ENCODE peak calls at places on chromosomes 3 and 15, in six cellular contexts. Q, E, J, F, B and P are unnamed samples.

GRCh38 chr15:29424118-29424517 is 154.5 kb upstream of the NSMCE3 start:
- DNase-seq in J (no peak), F (peak; percentile 34), E (peak; percentile 27), B (no peak), Q (no peak), P (peak; percentile 10)

GRCh38 chr3:51385621-51386091 is 565 bp downstream of the MANF start:
- DNase-seq in B (no peak), F (no peak), J (peak; percentile 33), E (no peak), Q (no peak), P (no peak)

GRCh38 chr3:42080452-42080872 is 10.7 kb upstream of the TRAK1 start:
- DNase-seq in F (no peak), E (peak; percentile 57), B (peak; percentile 38), J (no peak), Q (peak; percentile 83), P (peak; percentile 65)

GRCh38 chr3:141407043-141407442 is 38.7 kb downstream of the ZBTB38 start:
- DNase-seq in Q (no peak), F (no peak), J (no peak), B (no peak), E (peak; percentile 56), P (no peak)

GRCh38 chr15:45648521-45649200 is 13.8 kb downstream of the SQOR start:
- DNase-seq in F (no peak), E (peak; percentile 42), B (no peak), J (no peak), Q (peak; percentile 76), P (no peak)

GRCh38 chr15:63407612-63408011 is 26.0 kb upstream of the CA12 start:
- DNase-seq in J (peak; percentile 64), F (no peak), Q (no peak), E (no peak), B (no peak), P (no peak)

GRCh38 chr3:48034000-48034516 is 17.8 kb upstream of the MAP4 start:
- DNase-seq in B (no peak), Q (peak; percentile 59), E (no peak), F (no peak), J (peak; percentile 66), P (no peak)

GRCh38 chr15:96052572-96053038 is 277.9 kb upstream of the NR2F2 start:
- DNase-seq in J (no peak), E (no peak), B (no peak), Q (no peak), F (no peak), P (no peak)

GRCh38 chr3:177714945-177715344 is 517.7 kb upstream of the TBL1XR1 start:
- DNase-seq in F (no peak), E (no peak), Q (no peak), J (no peak), B (no peak), P (peak; percentile 53)

GRCh38 chr3:11310258-11310657 is 38.1 kb downstream of the ATG7 start:
- DNase-seq in F (no peak), J (no peak), Q (no peak), E (no peak), B (no peak), P (no peak)

GRCh38 chr3:72129384-72130094 is 344.6 kb upstream of the PROK2 start:
- DNase-seq in Q (no peak), B (no peak), J (peak; percentile 73), E (no peak), F (no peak), P (no peak)

GRCh38 chr3:185585523-185585861 is 603 bp upstream of the SENP2 start:
- DNase-seq in Q (peak; percentile 8), F (no peak), B (no peak), E (no peak), J (no peak), P (no peak)

GRCh38 chr3:149900322-149900721 is 70.4 kb downstream of the PFN2 start:
- DNase-seq in E (no peak), F (no peak), B (no peak), Q (no peak), J (no peak), P (no peak)

DNA sequence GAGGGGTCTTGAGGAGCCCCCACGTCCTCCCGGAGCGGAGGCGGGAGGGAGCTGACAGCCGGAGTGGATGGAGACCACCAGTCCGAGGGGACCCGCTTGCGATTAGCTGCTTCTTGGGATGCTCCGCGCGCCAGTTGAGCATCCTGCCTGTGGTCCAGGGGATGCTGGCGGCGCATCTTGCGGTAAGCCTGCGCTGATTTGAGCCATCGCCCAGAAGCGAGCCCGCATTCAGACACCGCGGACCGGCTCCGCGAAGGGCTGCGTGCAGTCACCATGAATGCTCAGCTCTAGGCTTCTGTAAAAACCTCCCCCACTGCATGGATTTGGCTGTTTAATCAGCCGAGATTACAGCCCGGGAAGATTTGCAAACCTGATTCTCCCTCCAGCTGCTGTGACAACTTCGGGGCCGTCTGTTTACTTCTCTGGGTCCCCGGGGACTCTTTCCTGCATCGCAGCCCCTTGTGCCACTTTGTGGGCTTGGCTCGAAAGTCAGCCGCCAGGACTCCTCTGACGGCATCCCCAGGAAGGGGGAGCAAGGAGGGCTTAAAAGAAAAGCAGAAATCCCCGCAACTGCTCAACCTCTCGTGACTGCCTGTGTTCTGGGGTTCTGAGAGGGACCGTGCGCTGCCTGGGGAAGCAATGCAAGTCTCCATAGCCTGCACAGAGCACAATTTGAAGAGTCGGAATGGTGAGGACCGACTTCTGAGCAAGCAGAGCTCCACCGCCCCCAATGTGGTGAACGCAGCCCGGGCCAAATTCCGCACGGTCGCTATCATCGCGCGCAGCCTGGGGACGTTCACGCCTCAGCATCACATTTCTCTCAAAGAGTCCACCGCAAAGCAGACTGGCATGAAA is 171.1 kb downstream of the KCNAB1 start:
- DNase-seq in B (no peak), Q (no peak), F (no peak), E (no peak), J (no peak), P (no peak)
- TF ChIP-seq MYC in B (no peak), Q (no peak), F (no peak), E (no peak), J (no peak), P (no peak)

DNA sequence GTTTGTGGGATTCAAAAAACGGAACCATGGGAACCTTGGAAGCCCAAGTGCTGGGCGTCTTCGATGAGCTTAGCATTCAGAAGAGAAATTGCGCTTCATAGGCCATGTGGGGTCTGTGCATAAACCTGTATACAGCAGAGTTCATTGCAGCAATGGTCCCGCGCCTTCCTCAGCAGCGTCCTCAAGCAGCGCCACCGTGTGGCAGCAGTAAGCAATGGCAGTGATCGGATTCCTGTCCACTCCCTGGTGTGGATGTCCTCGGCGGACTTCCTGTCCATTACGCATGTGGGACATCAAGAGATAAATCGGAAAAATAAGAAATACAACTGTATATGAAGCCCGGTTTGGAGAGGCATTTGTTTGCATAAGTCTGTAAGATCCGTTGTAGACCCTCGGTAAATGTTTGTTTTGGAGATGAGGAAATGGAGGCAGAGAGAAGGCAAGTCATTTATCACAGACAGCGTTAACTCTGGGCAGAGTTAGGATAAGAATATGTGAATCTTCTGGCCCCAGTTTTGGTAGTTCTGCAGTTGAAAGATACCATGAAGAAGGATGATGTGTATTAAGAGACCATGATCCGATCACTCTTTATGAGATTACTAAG is 57.7 kb downstream of the CNTN4 start:
- DNase-seq in E (peak; percentile 46), B (no peak), F (peak; percentile 63), Q (peak; percentile 8), J (no peak), P (peak; percentile 48)
- TF ChIP-seq MYC in E (no peak), B (no peak), F (no peak), Q (no peak), J (no peak), P (no peak)

GRCh38 chr3:171172070-171172469 is 145.6 kb upstream of the SLC2A2 start:
- DNase-seq in J (no peak), Q (no peak), B (no peak), E (no peak), F (peak; percentile 48), P (peak; percentile 19)
- TF ChIP-seq MYC in J (no peak), Q (no peak), B (no peak), E (no peak), F (no peak), P (no peak)

DNA sequence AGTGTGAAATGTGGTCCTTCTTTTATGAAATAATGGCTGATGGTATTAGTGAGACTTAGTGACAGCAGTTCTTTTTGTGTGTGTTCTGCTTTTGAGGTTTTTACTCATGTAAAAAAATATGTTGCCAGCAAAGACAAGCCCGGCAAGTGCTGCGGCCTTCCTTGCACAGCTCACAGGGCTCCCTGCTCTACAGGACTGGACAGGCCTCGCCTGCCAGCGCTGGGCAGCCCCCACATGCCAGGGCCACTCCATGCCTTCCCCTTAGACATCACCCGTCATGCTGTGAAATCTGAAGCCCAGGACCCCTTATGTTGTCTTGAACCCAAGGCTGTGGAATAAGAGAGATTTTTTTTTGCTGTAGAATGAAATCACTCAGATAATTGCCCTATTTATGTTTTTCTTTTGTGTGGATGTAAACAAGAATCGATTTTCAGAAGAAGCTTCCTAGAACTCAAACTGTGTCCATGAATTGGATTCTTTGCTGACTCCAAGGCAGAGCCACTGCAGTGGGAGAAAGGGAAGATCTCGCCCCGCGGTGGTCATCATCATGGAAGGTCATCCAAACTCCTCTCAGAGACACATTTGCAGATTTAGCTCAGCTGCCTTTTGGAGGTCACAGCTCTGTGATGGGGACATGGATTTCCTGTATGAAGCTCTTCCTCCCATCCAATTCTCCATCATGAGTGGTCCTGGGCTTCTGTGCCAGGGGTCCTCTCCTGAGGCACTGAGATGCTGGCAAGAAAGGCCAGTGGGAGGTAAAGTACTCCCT is 150.8 kb downstream of the ATP10A start:
- DNase-seq in F (no peak), J (no peak), B (no peak), Q (no peak), E (no peak), P (no peak)
- TF ChIP-seq MYC in F (no peak), J (no peak), B (no peak), Q (no peak), E (no peak), P (no peak)

GRCh38 chr15:43872416-43873020 is 45.7 kb downstream of the WDR76 start:
- DNase-seq in F (peak; percentile 54), E (peak; percentile 69), J (peak; percentile 70), Q (peak; percentile 57), B (peak; percentile 4), P (peak; percentile 67)
- TF ChIP-seq MYC in F (no peak), E (no peak), J (no peak), Q (no peak), B (no peak), P (no peak)

DNA sequence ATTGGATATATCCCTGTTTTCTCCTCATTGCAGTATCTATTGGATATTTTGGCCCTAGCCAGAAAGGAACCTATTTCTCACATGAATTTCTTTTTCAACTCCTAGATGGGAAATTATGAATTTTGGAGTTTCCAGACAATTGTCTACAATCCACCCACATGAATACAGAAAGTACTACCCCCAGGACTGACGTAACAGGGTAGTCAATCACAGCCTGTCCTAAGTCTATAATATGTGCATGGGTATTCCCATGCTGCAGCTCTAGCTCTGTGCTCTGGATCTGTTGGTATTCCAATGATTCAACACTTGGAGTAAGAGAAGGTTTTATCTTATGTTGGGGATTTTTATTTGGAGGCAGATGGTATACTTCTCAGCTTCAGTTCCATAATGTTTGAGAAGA is 393.1 kb upstream of the ARRDC4 start:
- DNase-seq in Q (no peak), F (no peak), J (no peak), E (no peak), B (no peak), P (no peak)
- TF ChIP-seq MYC in Q (no peak), F (no peak), J (no peak), E (no peak), B (no peak), P (no peak)